ENCODE peak calls at places on chromosomes 7 and 10, in nine cellular contexts. One of them, this sample, is unnamed.

GRCh38 chr7:84822941-84823510 is 363.8 kb downstream of the SEMA3D start:
- DNase-seq in EL: no peak
- DNase-seq in anterior cingulate cortex: no peak
- DNase-seq in glutamatergic neuron: no peak
- DNase-seq in T-helper 1 cell: no peak
- DNase-seq in keratinocyte: no peak
- DNase-seq in activated CD4-positive, alpha-beta memory T cell treated with anti-CD3 and anti-CD28 coated beads, Interleukin-2, amount 10 ng/mL, durations not matched to agents 7 days and 5 days: no peak
- DNase-seq in Right ventricle myocardium superior: no peak
- DNase-seq in skeletal muscle cell: no peak
- DNase-seq in this sample: no peak

GRCh38 chr7:107045980-107046379 is 1.5 kb downstream of the PRKAR2B start:
- DNase-seq in EL: peak; percentile 47
- DNase-seq in anterior cingulate cortex: no peak
- DNase-seq in glutamatergic neuron: no peak
- DNase-seq in T-helper 1 cell: no peak
- DNase-seq in keratinocyte: no peak
- DNase-seq in activated CD4-positive, alpha-beta memory T cell treated with anti-CD3 and anti-CD28 coated beads, Interleukin-2, amount 10 ng/mL, durations not matched to agents 7 days and 5 days: no peak
- DNase-seq in Right ventricle myocardium superior: no peak
- DNase-seq in skeletal muscle cell: no peak
- DNase-seq in this sample: peak; percentile 29

GRCh38 chr10:46543379-46544014 is 13.0 kb downstream of the GPRIN2 start:
- DNase-seq in EL: no peak
- DNase-seq in anterior cingulate cortex: no peak
- DNase-seq in glutamatergic neuron: peak; percentile 13
- DNase-seq in T-helper 1 cell: no peak
- DNase-seq in keratinocyte: no peak
- DNase-seq in activated CD4-positive, alpha-beta memory T cell treated with anti-CD3 and anti-CD28 coated beads, Interleukin-2, amount 10 ng/mL, durations not matched to agents 7 days and 5 days: no peak
- DNase-seq in Right ventricle myocardium superior: no peak
- DNase-seq in skeletal muscle cell: no peak
- DNase-seq in this sample: no peak

GRCh38 chr10:100551733-100552132 is 16.0 kb downstream of the HIF1AN start:
- DNase-seq in EL: no peak
- DNase-seq in anterior cingulate cortex: no peak
- DNase-seq in glutamatergic neuron: no peak
- DNase-seq in T-helper 1 cell: no peak
- DNase-seq in keratinocyte: no peak
- DNase-seq in activated CD4-positive, alpha-beta memory T cell treated with anti-CD3 and anti-CD28 coated beads, Interleukin-2, amount 10 ng/mL, durations not matched to agents 7 days and 5 days: no peak
- DNase-seq in Right ventricle myocardium superior: no peak
- DNase-seq in skeletal muscle cell: no peak
- DNase-seq in this sample: no peak

GRCh38 chr10:119370972-119371703 is 163.8 kb downstream of the GRK5 start:
- DNase-seq in EL: peak; percentile 96
- DNase-seq in anterior cingulate cortex: no peak
- DNase-seq in glutamatergic neuron: no peak
- DNase-seq in T-helper 1 cell: no peak
- DNase-seq in keratinocyte: no peak
- DNase-seq in activated CD4-positive, alpha-beta memory T cell treated with anti-CD3 and anti-CD28 coated beads, Interleukin-2, amount 10 ng/mL, durations not matched to agents 7 days and 5 days: no peak
- DNase-seq in Right ventricle myocardium superior: peak; percentile 86
- DNase-seq in skeletal muscle cell: peak; percentile 79
- DNase-seq in this sample: peak; percentile 37

GRCh38 chr10:110568055-110568735 is 700 bp downstream of the SMC3 start:
- DNase-seq in EL: peak; percentile 43
- DNase-seq in anterior cingulate cortex: no peak
- DNase-seq in glutamatergic neuron: peak; percentile 62
- DNase-seq in T-helper 1 cell: peak; percentile 46
- DNase-seq in keratinocyte: no peak
- DNase-seq in activated CD4-positive, alpha-beta memory T cell treated with anti-CD3 and anti-CD28 coated beads, Interleukin-2, amount 10 ng/mL, durations not matched to agents 7 days and 5 days: peak; percentile 63
- DNase-seq in Right ventricle myocardium superior: peak; percentile 46
- DNase-seq in skeletal muscle cell: no peak
- DNase-seq in this sample: no peak

GRCh38 chr10:44394696-44395383 is 9.9 kb upstream of the CXCL12 start:
- DNase-seq in EL: no peak
- DNase-seq in anterior cingulate cortex: no peak
- DNase-seq in glutamatergic neuron: no peak
- DNase-seq in T-helper 1 cell: no peak
- DNase-seq in keratinocyte: no peak
- DNase-seq in activated CD4-positive, alpha-beta memory T cell treated with anti-CD3 and anti-CD28 coated beads, Interleukin-2, amount 10 ng/mL, durations not matched to agents 7 days and 5 days: no peak
- DNase-seq in Right ventricle myocardium superior: no peak
- DNase-seq in skeletal muscle cell: no peak
- DNase-seq in this sample: no peak

GRCh38 chr7:152411389-152411788 is 24.4 kb downstream of the KMT2C start:
- DNase-seq in EL: no peak
- DNase-seq in anterior cingulate cortex: no peak
- DNase-seq in glutamatergic neuron: no peak
- DNase-seq in T-helper 1 cell: no peak
- DNase-seq in keratinocyte: no peak
- DNase-seq in activated CD4-positive, alpha-beta memory T cell treated with anti-CD3 and anti-CD28 coated beads, Interleukin-2, amount 10 ng/mL, durations not matched to agents 7 days and 5 days: no peak
- DNase-seq in Right ventricle myocardium superior: no peak
- DNase-seq in skeletal muscle cell: no peak
- DNase-seq in this sample: no peak

GRCh38 chr7:78828317-78828716 is 625.1 kb downstream of the MAGI2 start:
- DNase-seq in EL: no peak
- DNase-seq in anterior cingulate cortex: no peak
- DNase-seq in glutamatergic neuron: no peak
- DNase-seq in T-helper 1 cell: no peak
- DNase-seq in keratinocyte: no peak
- DNase-seq in activated CD4-positive, alpha-beta memory T cell treated with anti-CD3 and anti-CD28 coated beads, Interleukin-2, amount 10 ng/mL, durations not matched to agents 7 days and 5 days: no peak
- DNase-seq in Right ventricle myocardium superior: no peak
- DNase-seq in skeletal muscle cell: no peak
- DNase-seq in this sample: no peak

GRCh38 chr7:42982604-42983115 is 50.5 kb downstream of the MRPL32 start:
- DNase-seq in EL: no peak
- DNase-seq in anterior cingulate cortex: no peak
- DNase-seq in glutamatergic neuron: no peak
- DNase-seq in T-helper 1 cell: no peak
- DNase-seq in keratinocyte: no peak
- DNase-seq in activated CD4-positive, alpha-beta memory T cell treated with anti-CD3 and anti-CD28 coated beads, Interleukin-2, amount 10 ng/mL, durations not matched to agents 7 days and 5 days: no peak
- DNase-seq in Right ventricle myocardium superior: no peak
- DNase-seq in skeletal muscle cell: no peak
- DNase-seq in this sample: no peak

GRCh38 chr10:33094263-33095051 is 136.4 kb upstream of the ITGB1 start:
- DNase-seq in EL: no peak
- DNase-seq in anterior cingulate cortex: no peak
- DNase-seq in glutamatergic neuron: peak; percentile 38
- DNase-seq in T-helper 1 cell: no peak
- DNase-seq in keratinocyte: no peak
- DNase-seq in activated CD4-positive, alpha-beta memory T cell treated with anti-CD3 and anti-CD28 coated beads, Interleukin-2, amount 10 ng/mL, durations not matched to agents 7 days and 5 days: no peak
- DNase-seq in Right ventricle myocardium superior: peak; percentile 52
- DNase-seq in skeletal muscle cell: no peak
- DNase-seq in this sample: no peak

GRCh38 chr10:30842185-30842584 is 189.5 kb downstream of the ZNF438 start:
- DNase-seq in EL: no peak
- DNase-seq in anterior cingulate cortex: no peak
- DNase-seq in glutamatergic neuron: no peak
- DNase-seq in T-helper 1 cell: no peak
- DNase-seq in keratinocyte: no peak
- DNase-seq in activated CD4-positive, alpha-beta memory T cell treated with anti-CD3 and anti-CD28 coated beads, Interleukin-2, amount 10 ng/mL, durations not matched to agents 7 days and 5 days: no peak
- DNase-seq in Right ventricle myocardium superior: no peak
- DNase-seq in skeletal muscle cell: no peak
- DNase-seq in this sample: no peak

GRCh38 chr7:12493407-12493806 is 77.1 kb upstream of the SCIN start:
- DNase-seq in EL: no peak
- DNase-seq in anterior cingulate cortex: no peak
- DNase-seq in glutamatergic neuron: no peak
- DNase-seq in T-helper 1 cell: no peak
- DNase-seq in keratinocyte: no peak
- DNase-seq in activated CD4-positive, alpha-beta memory T cell treated with anti-CD3 and anti-CD28 coated beads, Interleukin-2, amount 10 ng/mL, durations not matched to agents 7 days and 5 days: no peak
- DNase-seq in Right ventricle myocardium superior: no peak
- DNase-seq in skeletal muscle cell: no peak
- DNase-seq in this sample: no peak

GRCh38 chr7:68409851-68410250 is 1188.4 kb upstream of the AUTS2 start:
- DNase-seq in EL: no peak
- DNase-seq in anterior cingulate cortex: no peak
- DNase-seq in glutamatergic neuron: no peak
- DNase-seq in T-helper 1 cell: no peak
- DNase-seq in keratinocyte: no peak
- DNase-seq in activated CD4-positive, alpha-beta memory T cell treated with anti-CD3 and anti-CD28 coated beads, Interleukin-2, amount 10 ng/mL, durations not matched to agents 7 days and 5 days: no peak
- DNase-seq in Right ventricle myocardium superior: no peak
- DNase-seq in skeletal muscle cell: no peak
- DNase-seq in this sample: no peak

GRCh38 chr7:95686109-95686508 is 86.2 kb upstream of the DYNC1I1 start:
- DNase-seq in EL: peak; percentile 43
- DNase-seq in anterior cingulate cortex: peak; percentile 16
- DNase-seq in glutamatergic neuron: peak; percentile 26
- DNase-seq in T-helper 1 cell: no peak
- DNase-seq in keratinocyte: no peak
- DNase-seq in activated CD4-positive, alpha-beta memory T cell treated with anti-CD3 and anti-CD28 coated beads, Interleukin-2, amount 10 ng/mL, durations not matched to agents 7 days and 5 days: no peak
- DNase-seq in Right ventricle myocardium superior: no peak
- DNase-seq in skeletal muscle cell: peak; percentile 15
- DNase-seq in this sample: peak; percentile 45

GRCh38 chr7:103524042-103524907 is 78.3 kb upstream of the SLC26A5 start:
- DNase-seq in EL: peak; percentile 39
- DNase-seq in anterior cingulate cortex: peak; percentile 13
- DNase-seq in glutamatergic neuron: no peak
- DNase-seq in T-helper 1 cell: no peak
- DNase-seq in keratinocyte: no peak
- DNase-seq in activated CD4-positive, alpha-beta memory T cell treated with anti-CD3 and anti-CD28 coated beads, Interleukin-2, amount 10 ng/mL, durations not matched to agents 7 days and 5 days: no peak
- DNase-seq in Right ventricle myocardium superior: no peak
- DNase-seq in skeletal muscle cell: peak; percentile 4
- DNase-seq in this sample: peak; percentile 31

GRCh38 chr7:117686311-117686935 is 186.8 kb downstream of the CTTNBP2 start:
- DNase-seq in EL: no peak
- DNase-seq in anterior cingulate cortex: no peak
- DNase-seq in glutamatergic neuron: no peak
- DNase-seq in T-helper 1 cell: no peak
- DNase-seq in keratinocyte: no peak
- DNase-seq in activated CD4-positive, alpha-beta memory T cell treated with anti-CD3 and anti-CD28 coated beads, Interleukin-2, amount 10 ng/mL, durations not matched to agents 7 days and 5 days: no peak
- DNase-seq in Right ventricle myocardium superior: no peak
- DNase-seq in skeletal muscle cell: no peak
- DNase-seq in this sample: no peak

GRCh38 chr10:118383063-118383689 is 41.1 kb upstream of the FAM204A start:
- DNase-seq in EL: no peak
- DNase-seq in anterior cingulate cortex: no peak
- DNase-seq in glutamatergic neuron: no peak
- DNase-seq in T-helper 1 cell: no peak
- DNase-seq in keratinocyte: no peak
- DNase-seq in activated CD4-positive, alpha-beta memory T cell treated with anti-CD3 and anti-CD28 coated beads, Interleukin-2, amount 10 ng/mL, durations not matched to agents 7 days and 5 days: no peak
- DNase-seq in Right ventricle myocardium superior: no peak
- DNase-seq in skeletal muscle cell: no peak
- DNase-seq in this sample: no peak

GRCh38 chr7:43398831-43399230 is 184.1 kb upstream of the STK17A start:
- DNase-seq in EL: no peak
- DNase-seq in anterior cingulate cortex: no peak
- DNase-seq in glutamatergic neuron: no peak
- DNase-seq in T-helper 1 cell: no peak
- DNase-seq in keratinocyte: no peak
- DNase-seq in activated CD4-positive, alpha-beta memory T cell treated with anti-CD3 and anti-CD28 coated beads, Interleukin-2, amount 10 ng/mL, durations not matched to agents 7 days and 5 days: no peak
- DNase-seq in Right ventricle myocardium superior: no peak
- DNase-seq in skeletal muscle cell: no peak
- DNase-seq in this sample: no peak

GRCh38 chr7:133052357-133052756 is 29.5 kb downstream of the CHCHD3 start:
- DNase-seq in EL: peak; percentile 27
- DNase-seq in anterior cingulate cortex: no peak
- DNase-seq in glutamatergic neuron: no peak
- DNase-seq in T-helper 1 cell: no peak
- DNase-seq in keratinocyte: no peak
- DNase-seq in activated CD4-positive, alpha-beta memory T cell treated with anti-CD3 and anti-CD28 coated beads, Interleukin-2, amount 10 ng/mL, durations not matched to agents 7 days and 5 days: no peak
- DNase-seq in Right ventricle myocardium superior: no peak
- DNase-seq in skeletal muscle cell: no peak
- DNase-seq in this sample: no peak